ENCODE peak calls at places on chromosomes 16 and 17, in nine cellular contexts. One of them, this sample, is unnamed.

GRCh38 chr17:82217120-82217529 is 4.5 kb upstream of the CCDC57 start:
- DNase-seq in Panc1: no peak
- DNase-seq in epithelial cell of esophagus: no peak
- DNase-seq in fibroblast of the aortic adventitia: no peak
- DNase-seq in retinal pigment epithelial cell: no peak
- DNase-seq in GM12865: no peak
- DNase-seq in CD4-positive, CD25-positive, alpha-beta regulatory T cell: no peak
- DNase-seq in cardiac fibroblast: peak; percentile 56
- DNase-seq in left lung: peak; percentile 92
- DNase-seq in this sample: no peak

GRCh38 chr17:50144346-50144745 is 6.1 kb downstream of the PPP1R9B start:
- DNase-seq in Panc1: no peak
- DNase-seq in epithelial cell of esophagus: no peak
- DNase-seq in fibroblast of the aortic adventitia: no peak
- DNase-seq in retinal pigment epithelial cell: no peak
- DNase-seq in GM12865: no peak
- DNase-seq in CD4-positive, CD25-positive, alpha-beta regulatory T cell: no peak
- DNase-seq in cardiac fibroblast: no peak
- DNase-seq in left lung: no peak
- DNase-seq in this sample: no peak

GRCh38 chr17:149231-149630 is 11.9 kb downstream of the SCGB1C2 start:
- DNase-seq in Panc1: no peak
- DNase-seq in epithelial cell of esophagus: no peak
- DNase-seq in fibroblast of the aortic adventitia: no peak
- DNase-seq in retinal pigment epithelial cell: no peak
- DNase-seq in GM12865: no peak
- DNase-seq in CD4-positive, CD25-positive, alpha-beta regulatory T cell: no peak
- DNase-seq in cardiac fibroblast: no peak
- DNase-seq in left lung: no peak
- DNase-seq in this sample: no peak

GRCh38 chr17:57935833-57936807 is 19.1 kb downstream of the CUEDC1 start:
- DNase-seq in Panc1: no peak
- DNase-seq in epithelial cell of esophagus: no peak
- DNase-seq in fibroblast of the aortic adventitia: peak; percentile 60
- DNase-seq in retinal pigment epithelial cell: no peak
- DNase-seq in GM12865: no peak
- DNase-seq in CD4-positive, CD25-positive, alpha-beta regulatory T cell: no peak
- DNase-seq in cardiac fibroblast: peak; percentile 28
- DNase-seq in left lung: no peak
- DNase-seq in this sample: peak; percentile 80

GRCh38 chr16:48498761-48499600 is 111.0 kb downstream of the N4BP1 start:
- DNase-seq in Panc1: no peak
- DNase-seq in epithelial cell of esophagus: peak; percentile 93
- DNase-seq in fibroblast of the aortic adventitia: peak; percentile 93
- DNase-seq in retinal pigment epithelial cell: no peak
- DNase-seq in GM12865: no peak
- DNase-seq in CD4-positive, CD25-positive, alpha-beta regulatory T cell: no peak
- DNase-seq in cardiac fibroblast: peak; percentile 85
- DNase-seq in left lung: no peak
- DNase-seq in this sample: peak; percentile 35

GRCh38 chr17:21823643-21824042 is 131.3 kb downstream of the KCNJ18 start:
- DNase-seq in Panc1: no peak
- DNase-seq in epithelial cell of esophagus: no peak
- DNase-seq in fibroblast of the aortic adventitia: no peak
- DNase-seq in retinal pigment epithelial cell: no peak
- DNase-seq in GM12865: no peak
- DNase-seq in CD4-positive, CD25-positive, alpha-beta regulatory T cell: no peak
- DNase-seq in cardiac fibroblast: no peak
- DNase-seq in left lung: no peak
- DNase-seq in this sample: no peak

GRCh38 chr17:33292981-33293867 is at the start of gene ASIC2:
- DNase-seq in Panc1: no peak
- DNase-seq in epithelial cell of esophagus: peak; percentile 74
- DNase-seq in fibroblast of the aortic adventitia: no peak
- DNase-seq in retinal pigment epithelial cell: no peak
- DNase-seq in GM12865: no peak
- DNase-seq in CD4-positive, CD25-positive, alpha-beta regulatory T cell: no peak
- DNase-seq in cardiac fibroblast: peak; percentile 22
- DNase-seq in left lung: peak; percentile 71
- DNase-seq in this sample: no peak

GRCh38 chr17:49557204-49558024 is 18.3 kb upstream of the NXPH3 start:
- DNase-seq in Panc1: no peak
- DNase-seq in epithelial cell of esophagus: peak; percentile 73
- DNase-seq in fibroblast of the aortic adventitia: peak; percentile 50
- DNase-seq in retinal pigment epithelial cell: no peak
- DNase-seq in GM12865: peak; percentile 63
- DNase-seq in CD4-positive, CD25-positive, alpha-beta regulatory T cell: peak; percentile 59
- DNase-seq in cardiac fibroblast: peak; percentile 67
- DNase-seq in left lung: no peak
- DNase-seq in this sample: peak; percentile 73

GRCh38 chr17:50845260-50846147 is 10.1 kb downstream of the WFIKKN2 start:
- DNase-seq in Panc1: no peak
- DNase-seq in epithelial cell of esophagus: peak; percentile 67
- DNase-seq in fibroblast of the aortic adventitia: no peak
- DNase-seq in retinal pigment epithelial cell: no peak
- DNase-seq in GM12865: no peak
- DNase-seq in CD4-positive, CD25-positive, alpha-beta regulatory T cell: no peak
- DNase-seq in cardiac fibroblast: peak; percentile 65
- DNase-seq in left lung: no peak
- DNase-seq in this sample: no peak

GRCh38 chr16:81641403-81642106 is 137.5 kb upstream of the PLCG2 start:
- DNase-seq in Panc1: no peak
- DNase-seq in epithelial cell of esophagus: no peak
- DNase-seq in fibroblast of the aortic adventitia: no peak
- DNase-seq in retinal pigment epithelial cell: no peak
- DNase-seq in GM12865: no peak
- DNase-seq in CD4-positive, CD25-positive, alpha-beta regulatory T cell: no peak
- DNase-seq in cardiac fibroblast: no peak
- DNase-seq in left lung: peak; percentile 59
- DNase-seq in this sample: no peak

GRCh38 chr16:12902511-12903324 is 1.3 kb downstream of the SHISA9 start:
- DNase-seq in Panc1: no peak
- DNase-seq in epithelial cell of esophagus: no peak
- DNase-seq in fibroblast of the aortic adventitia: no peak
- DNase-seq in retinal pigment epithelial cell: no peak
- DNase-seq in GM12865: no peak
- DNase-seq in CD4-positive, CD25-positive, alpha-beta regulatory T cell: no peak
- DNase-seq in cardiac fibroblast: no peak
- DNase-seq in left lung: no peak
- DNase-seq in this sample: no peak

GRCh38 chr16:14452066-14452465 is 178.0 kb downstream of the PARN start:
- DNase-seq in Panc1: no peak
- DNase-seq in epithelial cell of esophagus: no peak
- DNase-seq in fibroblast of the aortic adventitia: no peak
- DNase-seq in retinal pigment epithelial cell: no peak
- DNase-seq in GM12865: no peak
- DNase-seq in CD4-positive, CD25-positive, alpha-beta regulatory T cell: no peak
- DNase-seq in cardiac fibroblast: no peak
- DNase-seq in left lung: no peak
- DNase-seq in this sample: no peak

GRCh38 chr17:82031303-82031884 is at the start of gene RAC3:
- DNase-seq in Panc1: no peak
- DNase-seq in epithelial cell of esophagus: peak; percentile 38
- DNase-seq in fibroblast of the aortic adventitia: no peak
- DNase-seq in retinal pigment epithelial cell: no peak
- DNase-seq in GM12865: peak; percentile 36
- DNase-seq in CD4-positive, CD25-positive, alpha-beta regulatory T cell: no peak
- DNase-seq in cardiac fibroblast: no peak
- DNase-seq in left lung: no peak
- DNase-seq in this sample: no peak

DNA sequence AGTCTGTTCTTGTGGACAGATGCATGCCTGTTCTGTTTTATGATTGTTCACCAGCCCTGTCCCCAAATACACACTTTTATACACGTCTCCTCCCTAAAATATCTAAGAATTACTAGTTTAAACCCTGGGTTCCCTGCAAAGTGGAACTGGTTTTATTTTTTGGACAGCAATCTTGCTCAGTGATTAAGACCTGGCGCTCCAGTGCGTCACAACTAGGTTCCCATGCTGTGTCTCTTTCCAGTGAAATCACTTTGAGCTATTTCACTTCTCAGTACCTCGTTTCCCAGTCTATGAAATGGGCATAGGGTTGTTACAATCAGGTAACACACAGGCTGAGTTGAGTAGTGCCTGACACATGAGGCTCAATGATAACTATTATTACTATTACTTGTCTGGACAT is 1.1 kb downstream of the CEP20 start:
- DNase-seq in Panc1: no peak
- DNase-seq in epithelial cell of esophagus: peak; percentile 32
- DNase-seq in fibroblast of the aortic adventitia: peak; percentile 25
- DNase-seq in retinal pigment epithelial cell: no peak
- DNase-seq in GM12865: no peak
- DNase-seq in CD4-positive, CD25-positive, alpha-beta regulatory T cell: no peak
- DNase-seq in cardiac fibroblast: no peak
- DNase-seq in left lung: no peak
- DNase-seq in this sample: no peak
- H3K4me3 ChIP-seq in Panc1: peak overlapping the region; percentile 69
- H3K4me3 ChIP-seq in epithelial cell of esophagus: peak overlapping the region; percentile 70
- H3K4me3 ChIP-seq in fibroblast of the aortic adventitia: peak overlapping the region; percentile 96
- H3K4me3 ChIP-seq in retinal pigment epithelial cell: peak overlapping the region; percentile 83
- H3K4me3 ChIP-seq in GM12865: peak overlapping the region; percentile 98
- H3K4me3 ChIP-seq in CD4-positive, CD25-positive, alpha-beta regulatory T cell: peak overlapping the region; percentile 97
- H3K4me3 ChIP-seq in cardiac fibroblast: peak overlapping the region; percentile 96
- H3K4me3 ChIP-seq in left lung: no peak overlapping the region
- H3K4me3 ChIP-seq in this sample: peak overlapping the region; percentile 99

GRCh38 chr17:77862890-77863813 is 95.4 kb upstream of the TNRC6C start:
- DNase-seq in Panc1: no peak
- DNase-seq in epithelial cell of esophagus: no peak
- DNase-seq in fibroblast of the aortic adventitia: no peak
- DNase-seq in retinal pigment epithelial cell: no peak
- DNase-seq in GM12865: no peak
- DNase-seq in CD4-positive, CD25-positive, alpha-beta regulatory T cell: no peak
- DNase-seq in cardiac fibroblast: no peak
- DNase-seq in left lung: peak; percentile 31
- DNase-seq in this sample: no peak
- H3K4me3 ChIP-seq in Panc1: no peak overlapping the region
- H3K4me3 ChIP-seq in epithelial cell of esophagus: no peak overlapping the region
- H3K4me3 ChIP-seq in fibroblast of the aortic adventitia: no peak overlapping the region
- H3K4me3 ChIP-seq in retinal pigment epithelial cell: no peak overlapping the region
- H3K4me3 ChIP-seq in GM12865: no peak overlapping the region
- H3K4me3 ChIP-seq in CD4-positive, CD25-positive, alpha-beta regulatory T cell: no peak overlapping the region
- H3K4me3 ChIP-seq in cardiac fibroblast: no peak overlapping the region
- H3K4me3 ChIP-seq in left lung: no peak overlapping the region
- H3K4me3 ChIP-seq in this sample: no peak overlapping the region

DNA sequence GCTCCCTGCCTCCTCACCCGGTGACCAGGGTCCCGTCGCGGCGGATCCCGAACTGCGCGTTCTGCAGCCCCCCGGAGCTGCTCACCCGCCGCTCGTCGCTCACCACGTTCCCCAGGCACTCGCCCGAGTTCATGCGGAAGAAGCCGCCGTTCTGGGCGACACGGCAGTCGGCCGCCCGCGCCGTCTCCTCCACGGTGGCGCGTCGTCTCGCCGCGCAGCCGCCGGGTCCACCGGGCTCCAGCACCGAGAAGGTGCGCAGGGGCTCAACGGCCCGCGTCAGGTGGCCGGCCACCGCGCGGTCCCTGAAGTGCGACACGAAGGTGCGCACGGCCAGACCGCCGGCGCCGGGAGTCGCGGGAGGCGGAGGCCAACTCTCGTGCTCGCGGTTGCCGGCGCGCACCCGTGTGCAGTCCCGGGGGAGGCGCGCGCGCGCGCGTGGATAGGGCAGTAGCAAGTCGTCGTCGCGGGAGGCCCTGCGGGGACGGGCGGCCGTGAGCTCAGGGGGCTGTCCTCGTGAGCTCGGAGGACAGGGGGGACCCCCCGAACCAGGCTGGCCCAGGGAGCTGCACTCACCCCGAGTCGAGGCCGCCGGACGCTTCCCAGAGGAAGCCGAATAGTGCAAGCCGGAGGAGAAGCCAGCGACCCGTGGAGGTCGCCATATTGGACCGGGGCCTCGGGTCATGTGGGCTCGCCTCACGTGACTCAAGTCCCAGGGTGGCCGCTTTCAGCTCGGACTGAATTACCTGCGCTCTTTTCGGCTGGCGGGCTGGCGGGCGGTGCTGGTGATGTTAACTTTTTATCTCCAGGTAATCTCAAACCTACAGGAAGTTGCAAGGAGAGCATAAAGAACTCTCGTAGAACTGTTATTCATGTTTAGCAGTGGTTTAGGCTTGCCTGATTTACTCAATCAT is at the start of gene NAGPA:
- DNase-seq in Panc1: no peak
- DNase-seq in epithelial cell of esophagus: peak; percentile 86
- DNase-seq in fibroblast of the aortic adventitia: peak; percentile 84
- DNase-seq in retinal pigment epithelial cell: no peak
- DNase-seq in GM12865: peak; percentile 90
- DNase-seq in CD4-positive, CD25-positive, alpha-beta regulatory T cell: peak; percentile 89
- DNase-seq in cardiac fibroblast: peak; percentile 88
- DNase-seq in left lung: peak; percentile 95
- DNase-seq in this sample: peak; percentile 87
- H3K4me3 ChIP-seq in Panc1: peak within 1 kb of the TSS; percentile 57
- H3K4me3 ChIP-seq in epithelial cell of esophagus: peak within 1 kb of the TSS; percentile 65
- H3K4me3 ChIP-seq in fibroblast of the aortic adventitia: peak within 1 kb of the TSS; percentile 82
- H3K4me3 ChIP-seq in retinal pigment epithelial cell: peak within 1 kb of the TSS; percentile 76
- H3K4me3 ChIP-seq in GM12865: peak within 1 kb of the TSS; percentile 51
- H3K4me3 ChIP-seq in CD4-positive, CD25-positive, alpha-beta regulatory T cell: peak within 1 kb of the TSS; percentile 87
- H3K4me3 ChIP-seq in cardiac fibroblast: peak within 1 kb of the TSS; percentile 90
- H3K4me3 ChIP-seq in left lung: peak within 1 kb of the TSS; percentile 75
- H3K4me3 ChIP-seq in this sample: peak within 1 kb of the TSS; percentile 78

GRCh38 chr17:47733047-47733413 is at the start of gene TBX21:
- DNase-seq in Panc1: no peak
- DNase-seq in epithelial cell of esophagus: peak; percentile 20
- DNase-seq in fibroblast of the aortic adventitia: no peak
- DNase-seq in retinal pigment epithelial cell: no peak
- DNase-seq in GM12865: peak; percentile 94
- DNase-seq in CD4-positive, CD25-positive, alpha-beta regulatory T cell: peak; percentile 95
- DNase-seq in cardiac fibroblast: peak; percentile 14
- DNase-seq in left lung: peak; percentile 87
- DNase-seq in this sample: peak; percentile 73

GRCh38 chr17:47735536-47736011 is 2.5 kb downstream of the TBX21 start:
- DNase-seq in Panc1: no peak
- DNase-seq in epithelial cell of esophagus: no peak
- DNase-seq in fibroblast of the aortic adventitia: no peak
- DNase-seq in retinal pigment epithelial cell: no peak
- DNase-seq in GM12865: peak; percentile 80
- DNase-seq in CD4-positive, CD25-positive, alpha-beta regulatory T cell: peak; percentile 52
- DNase-seq in cardiac fibroblast: no peak
- DNase-seq in left lung: no peak
- DNase-seq in this sample: no peak

GRCh38 chr17:47736501-47737211 is 3.6 kb downstream of the TBX21 start:
- DNase-seq in Panc1: no peak
- DNase-seq in epithelial cell of esophagus: no peak
- DNase-seq in fibroblast of the aortic adventitia: no peak
- DNase-seq in retinal pigment epithelial cell: no peak
- DNase-seq in GM12865: no peak
- DNase-seq in CD4-positive, CD25-positive, alpha-beta regulatory T cell: no peak
- DNase-seq in cardiac fibroblast: no peak
- DNase-seq in left lung: no peak
- DNase-seq in this sample: no peak

GRCh38 chr17:47733414-47734288 is 615 bp downstream of the TBX21 start:
- DNase-seq in Panc1: no peak
- DNase-seq in epithelial cell of esophagus: no peak
- DNase-seq in fibroblast of the aortic adventitia: no peak
- DNase-seq in retinal pigment epithelial cell: no peak
- DNase-seq in GM12865: no peak
- DNase-seq in CD4-positive, CD25-positive, alpha-beta regulatory T cell: peak; percentile 57
- DNase-seq in cardiac fibroblast: no peak
- DNase-seq in left lung: no peak
- DNase-seq in this sample: no peak

DNA sequence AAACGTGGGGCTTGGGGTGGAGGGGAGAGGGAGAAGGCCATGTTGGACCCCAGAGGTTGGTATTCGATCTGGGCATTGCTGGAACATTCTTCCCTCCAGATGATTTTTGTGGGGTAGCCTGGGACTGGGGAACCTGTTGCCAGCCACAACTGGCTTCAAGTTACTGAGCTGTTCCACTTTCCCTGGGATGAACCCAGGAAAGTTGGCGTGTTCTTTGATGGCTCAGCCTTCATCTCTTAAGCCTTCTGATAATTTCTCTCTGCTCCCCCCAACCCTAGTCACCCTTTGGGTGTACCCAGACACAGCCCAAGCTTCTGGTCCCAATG is 2.1 kb downstream of the TBX21 start:
- DNase-seq in Panc1: no peak
- DNase-seq in epithelial cell of esophagus: no peak
- DNase-seq in fibroblast of the aortic adventitia: no peak
- DNase-seq in retinal pigment epithelial cell: no peak
- DNase-seq in GM12865: no peak
- DNase-seq in CD4-positive, CD25-positive, alpha-beta regulatory T cell: no peak
- DNase-seq in cardiac fibroblast: no peak
- DNase-seq in left lung: no peak
- DNase-seq in this sample: no peak
- H3K4me3 ChIP-seq in Panc1: no peak overlapping the region
- H3K4me3 ChIP-seq in epithelial cell of esophagus: no peak overlapping the region
- H3K4me3 ChIP-seq in fibroblast of the aortic adventitia: no peak overlapping the region
- H3K4me3 ChIP-seq in retinal pigment epithelial cell: no peak overlapping the region
- H3K4me3 ChIP-seq in GM12865: peak overlapping the region; percentile 70
- H3K4me3 ChIP-seq in CD4-positive, CD25-positive, alpha-beta regulatory T cell: peak overlapping the region; percentile 69
- H3K4me3 ChIP-seq in cardiac fibroblast: no peak overlapping the region
- H3K4me3 ChIP-seq in left lung: no peak overlapping the region
- H3K4me3 ChIP-seq in this sample: no peak overlapping the region